ENCODE peak calls at places on chromosomes 1 and 21, in nine cellular contexts. X is A673, J is dorsolateral prefrontal cortex, O is astrocyte of the spinal cord, M is adrenal gland, L is WERI-Rb-1, S is pancreas, T is brain microvascular endothelial cell, F is hepatocyte. N is an unnamed sample.

GRCh38 chr1:73755649-73756048 is 442.3 kb downstream of the LRRIQ3 start:
- DNase-seq in T (no peak), L (no peak), F (no peak), O (no peak), J (no peak), M (no peak), S (no peak), X (no peak), N (no peak)

GRCh38 chr1:157496121-157496526 is 56.2 kb downstream of the FCRL5 start:
- DNase-seq in J (no peak), S (no peak), F (peak), L (peak), T (peak), X (peak), O (peak), M (peak), N (peak)

GRCh38 chr1:21932127-21932526 is 5.0 kb downstream of the HSPG2 start:
- DNase-seq in X (no peak), F (no peak), S (no peak), J (no peak), T (peak), M (peak), O (no peak), L (no peak), N (peak)

GRCh38 chr21:39434950-39435349 is 10.6 kb downstream of the LCA5L start:
- DNase-seq in M (no peak), T (no peak), S (no peak), L (no peak), O (no peak), J (no peak), F (no peak), X (no peak), N (peak)

GRCh38 chr1:10516244-10516643 is 41.5 kb downstream of the PEX14 start:
- DNase-seq in T (no peak), X (no peak), J (no peak), M (no peak), O (no peak), L (no peak), S (no peak), F (no peak), N (no peak)

GRCh38 chr1:224635356-224635755 is 19.2 kb downstream of the CNIH3 start:
- DNase-seq in L (no peak), T (peak), S (peak), M (peak), F (peak), X (no peak), O (peak), J (no peak), N (peak)

GRCh38 chr1:53317651-53318539 is 10.0 kb downstream of the LRP8 start:
- DNase-seq in J (no peak), O (no peak), X (no peak), L (no peak), M (no peak), F (no peak), S (no peak), T (no peak), N (no peak)

GRCh38 chr1:169527461-169528213 is 41.9 kb upstream of the SLC19A2 start:
- DNase-seq in X (no peak), T (no peak), J (no peak), F (peak), S (no peak), L (no peak), M (no peak), O (no peak), N (no peak)

GRCh38 chr1:100440075-100440809 is 87.9 kb downstream of the CDC14A start:
- DNase-seq in M (no peak), F (peak), J (no peak), T (no peak), X (no peak), L (no peak), S (no peak), O (no peak), N (no peak)

GRCh38 chr1:119794856-119795255 is 16.4 kb downstream of the REG4 start:
- DNase-seq in L (no peak), J (no peak), M (no peak), O (no peak), S (no peak), X (no peak), T (no peak), F (peak), N (no peak)

GRCh38 chr1:93740141-93740540 is 58.5 kb upstream of the BCAR3 start:
- DNase-seq in X (no peak), M (no peak), F (no peak), J (no peak), T (no peak), L (no peak), S (no peak), O (no peak), N (no peak)

GRCh38 chr1:182783068-182783467 is 6.5 kb upstream of the NPL start:
- DNase-seq in F (no peak), T (no peak), M (no peak), O (no peak), S (no peak), J (no peak), X (no peak), L (peak), N (no peak)

GRCh38 chr21:31191553-31191952 is 152.5 kb downstream of the TIAM1 start:
- DNase-seq in S (no peak), M (no peak), F (no peak), J (no peak), O (no peak), L (no peak), X (no peak), T (no peak), N (no peak)

GRCh38 chr21:45972353-45972715 is 9.2 kb upstream of the COL6A1 start:
- DNase-seq in M (no peak), L (peak), T (no peak), X (no peak), F (peak), S (no peak), O (no peak), J (no peak), N (no peak)

GRCh38 chr21:45971487-45972352 is 9.8 kb upstream of the COL6A1 start:
- DNase-seq in M (no peak), J (no peak), T (no peak), O (peak), L (peak), F (peak), S (no peak), X (peak), N (peak)

GRCh38 chr21:45972716-45973474 is 8.7 kb upstream of the COL6A1 start:
- DNase-seq in O (peak), L (peak), X (peak), S (no peak), M (peak), T (peak), J (no peak), F (peak), N (no peak)

GRCh38 chr21:45969921-45970673 is 11.5 kb upstream of the COL6A1 start:
- DNase-seq in M (no peak), T (no peak), S (no peak), L (no peak), X (no peak), F (no peak), J (no peak), O (no peak), N (no peak)

GRCh38 chr21:45970674-45971486 is 10.7 kb upstream of the COL6A1 start:
- DNase-seq in S (no peak), L (peak), X (peak), T (no peak), O (no peak), J (no peak), M (peak), F (peak), N (no peak)
- TF ChIP-seq CTCF in S (peak), L (peak), X (peak), T (peak), O (peak), J (peak), M (peak), F (peak), N (peak)

GRCh38 chr21:45695086-45695485 is 51.6 kb downstream of the PCBP3 start:
- DNase-seq in F (no peak), O (no peak), J (no peak), L (peak), X (peak), S (no peak), M (no peak), T (no peak), N (no peak)
- TF ChIP-seq CTCF in F (peak), O (peak), J (no peak), L (peak), X (peak), S (no peak), M (no peak), T (peak), N (no peak)

GRCh38 chr1:57983441-57983840 is 559.6 kb upstream of the DAB1 start:
- DNase-seq in L (no peak), S (no peak), O (no peak), T (no peak), F (no peak), X (no peak), M (no peak), J (no peak), N (no peak)
- TF ChIP-seq CTCF in L (no peak), S (no peak), O (no peak), T (no peak), F (no peak), X (no peak), M (no peak), J (no peak), N (no peak)

GRCh38 chr1:197184190-197184589 is 37.7 kb upstream of the ASPM start:
- DNase-seq in X (peak), S (no peak), O (no peak), L (no peak), T (no peak), F (no peak), J (no peak), M (no peak), N (no peak)

GRCh38 chr1:197183195-197183748 is 36.8 kb upstream of the ASPM start:
- DNase-seq in F (no peak), O (no peak), S (no peak), J (no peak), X (no peak), L (no peak), T (no peak), M (no peak), N (no peak)

GRCh38 chr1:197180252-197180878 is 33.9 kb upstream of the ASPM start:
- DNase-seq in M (no peak), J (no peak), S (no peak), X (peak), O (peak), L (no peak), F (peak), T (peak), N (peak)

GRCh38 chr1:197182716-197183115 is 36.2 kb upstream of the ASPM start:
- DNase-seq in T (no peak), F (no peak), L (no peak), J (no peak), M (no peak), O (no peak), S (no peak), X (no peak), N (no peak)

DNA sequence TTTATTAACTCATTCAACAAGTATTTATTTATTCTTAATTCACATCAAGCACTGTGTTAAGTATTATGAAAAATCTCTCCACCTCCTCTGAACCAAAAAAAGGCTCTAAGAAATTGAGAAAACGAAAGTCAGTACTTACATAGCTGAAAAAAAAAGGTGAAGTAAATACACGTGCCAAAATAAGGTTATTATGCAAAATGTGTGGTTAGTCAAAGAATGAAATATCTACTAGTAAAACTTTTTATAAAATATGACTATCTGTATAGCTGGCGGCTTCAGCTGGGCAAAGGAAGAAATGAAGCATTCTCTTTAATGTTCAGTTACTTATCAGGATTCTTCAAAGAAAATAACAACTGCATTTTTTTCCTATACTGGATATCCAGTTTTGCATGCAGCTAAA is 35.5 kb upstream of the ASPM start:
- DNase-seq in X (no peak), F (no peak), M (no peak), T (no peak), L (no peak), S (no peak), O (no peak), J (no peak), N (no peak)
- TF ChIP-seq CTCF in X (no peak), F (no peak), M (no peak), T (no peak), L (no peak), S (no peak), O (no peak), J (no peak), N (no peak)

GRCh38 chr1:37808369-37809319 is 636 bp upstream of the YRDC start:
- DNase-seq in F (peak), J (peak), L (peak), X (peak), S (peak), T (peak), M (peak), O (peak), N (peak)
- TF ChIP-seq CTCF in F (no peak), J (peak), L (peak), X (peak), S (no peak), T (no peak), M (no peak), O (no peak), N (peak)

DNA sequence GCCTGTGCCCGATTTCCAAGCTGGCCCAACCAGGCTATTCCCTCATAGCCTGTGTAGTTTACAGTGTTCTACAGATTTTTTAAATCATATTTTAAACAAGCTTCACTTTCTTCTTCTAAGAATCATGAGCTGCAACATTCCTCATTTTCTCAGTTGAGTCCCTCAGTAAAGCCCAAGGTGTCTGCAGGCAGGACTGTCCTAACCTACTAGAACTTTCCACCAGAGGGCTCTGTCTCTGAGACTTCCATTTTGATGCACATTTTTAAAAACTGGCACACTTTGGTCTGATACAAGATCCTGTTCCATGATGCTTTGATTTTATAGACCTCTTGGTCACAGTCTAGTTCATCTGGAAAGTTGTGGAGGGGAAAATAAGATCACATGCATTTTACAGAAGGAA is 21.6 kb upstream of the SLAMF6 start:
- DNase-seq in S (no peak), O (no peak), J (no peak), T (peak), M (no peak), L (no peak), X (peak), F (peak), N (peak)
- TF ChIP-seq CTCF in S (no peak), O (peak), J (no peak), T (peak), M (peak), L (peak), X (peak), F (peak), N (peak)

GRCh38 chr1:147599362-147600118 is 58.2 kb downstream of the BCL9 start:
- DNase-seq in F (peak), J (peak), O (peak), T (peak), L (peak), M (peak), X (peak), S (peak), N (peak)
- TF ChIP-seq CTCF in F (no peak), J (no peak), O (no peak), T (no peak), L (no peak), M (no peak), X (no peak), S (no peak), N (no peak)

DNA sequence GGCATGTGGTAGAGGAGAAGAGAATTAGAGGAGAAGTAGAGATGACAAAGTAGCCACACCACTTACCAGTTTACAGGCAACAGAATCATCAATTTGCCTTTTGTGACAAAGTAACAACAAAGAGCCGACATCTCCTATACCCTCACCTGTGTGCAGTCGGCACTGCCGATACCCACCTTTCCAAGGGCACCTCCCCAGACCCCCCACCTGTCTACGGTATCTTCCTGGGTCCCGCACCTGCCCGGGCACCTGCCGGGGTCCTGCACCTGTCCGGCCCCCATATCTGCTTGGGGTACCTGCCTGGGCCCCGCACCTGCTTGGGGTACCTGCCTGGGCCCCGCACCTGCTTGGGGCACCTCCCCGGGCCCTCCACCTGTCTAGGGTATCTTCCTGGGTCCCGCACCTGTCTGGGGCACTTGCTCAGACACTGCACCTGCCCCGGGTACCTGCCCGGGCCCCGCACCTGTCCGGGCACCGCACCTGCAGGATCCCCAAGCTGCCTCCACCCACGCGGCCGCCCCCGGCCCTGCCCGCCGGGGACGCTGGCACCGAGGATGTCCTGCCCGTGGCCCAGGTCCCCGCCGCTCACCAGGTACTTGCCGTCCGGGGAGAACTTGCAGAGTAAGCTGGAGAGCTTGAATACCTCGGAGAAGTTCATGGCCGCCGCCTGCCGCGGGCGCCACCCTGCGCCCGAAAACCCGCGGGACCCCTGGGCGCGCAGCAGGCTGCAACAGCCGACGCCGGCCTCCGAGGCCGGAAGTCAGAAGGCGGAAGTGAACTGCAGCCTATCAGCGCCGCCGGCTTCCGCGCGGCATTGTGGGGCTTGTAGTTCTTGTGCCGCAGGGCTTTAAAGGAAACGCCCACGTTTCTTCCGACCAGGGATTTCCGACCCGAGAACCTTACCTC is at the start of gene WRAP73:
- DNase-seq in X (peak), S (peak), F (peak), J (peak), T (peak), L (peak), O (peak), M (peak), N (peak)
- TF ChIP-seq CTCF in X (peak), S (no peak), F (peak), J (peak), T (no peak), L (peak), O (no peak), M (no peak), N (peak)

GRCh38 chr1:208654241-208654640 is 410.1 kb upstream of the PLXNA2 start:
- DNase-seq in F (peak), X (peak), L (peak), J (no peak), M (no peak), S (no peak), O (peak), T (peak), N (no peak)
- TF ChIP-seq CTCF in F (peak), X (peak), L (peak), J (no peak), M (no peak), S (peak), O (peak), T (peak), N (peak)

N was measured in HFFc6.